ENCODE peak calls at places on chromosomes 6 and 20, in ten cellular contexts. One of them, this sample, is unnamed.

GRCh38 chr6:39090036-39090435 is 24.9 kb downstream of the SAYSD1 start:
- DNase-seq in non-pigmented ciliary epithelial cell: no peak
- DNase-seq in astrocyte of the hippocampus: no peak
- DNase-seq in psoas muscle: no peak
- DNase-seq in B cell: no peak
- DNase-seq in amniotic epithelial cell: no peak
- DNase-seq in heart right ventricle: no peak
- DNase-seq in stimulated activated CD4-positive, alpha-beta T cell treated with anti-CD3 and anti-CD28 coated beads, TNF-alpha, amount 100 ng/mL, for 1 hour: no peak
- DNase-seq in trophoblast cell: no peak
- DNase-seq in activated CD4-positive, CD25-positive, alpha-beta regulatory T cell treated with anti-CD3 and anti-CD28 coated beads, Interleukin-2, amount 50 U/mL, for 72 hours: no peak
- DNase-seq in this sample: no peak

GRCh38 chr20:43691928-43692524 is 25.1 kb downstream of the MYBL2 start:
- DNase-seq in astrocyte of the hippocampus: peak
- DNase-seq in activated CD4-positive, CD25-positive, alpha-beta regulatory T cell treated with anti-CD3 and anti-CD28 coated beads, Interleukin-2, amount 50 U/mL, for 72 hours: peak
- DNase-seq in non-pigmented ciliary epithelial cell: no peak
- DNase-seq in trophoblast cell: peak
- DNase-seq in amniotic epithelial cell: peak
- DNase-seq in psoas muscle: no peak
- DNase-seq in heart right ventricle: no peak
- DNase-seq in stimulated activated CD4-positive, alpha-beta T cell treated with anti-CD3 and anti-CD28 coated beads, TNF-alpha, amount 100 ng/mL, for 1 hour: peak
- DNase-seq in B cell: peak
- DNase-seq in this sample: peak

GRCh38 chr20:51695574-51696303 is 72.5 kb downstream of the ATP9A start:
- DNase-seq in non-pigmented ciliary epithelial cell: peak
- DNase-seq in amniotic epithelial cell: peak
- DNase-seq in trophoblast cell: peak
- DNase-seq in activated CD4-positive, CD25-positive, alpha-beta regulatory T cell treated with anti-CD3 and anti-CD28 coated beads, Interleukin-2, amount 50 U/mL, for 72 hours: no peak
- DNase-seq in B cell: no peak
- DNase-seq in stimulated activated CD4-positive, alpha-beta T cell treated with anti-CD3 and anti-CD28 coated beads, TNF-alpha, amount 100 ng/mL, for 1 hour: no peak
- DNase-seq in psoas muscle: no peak
- DNase-seq in heart right ventricle: no peak
- DNase-seq in astrocyte of the hippocampus: peak
- DNase-seq in this sample: no peak

GRCh38 chr20:25220021-25220730 is 24.7 kb downstream of the ENTPD6 start:
- DNase-seq in B cell: no peak
- DNase-seq in activated CD4-positive, CD25-positive, alpha-beta regulatory T cell treated with anti-CD3 and anti-CD28 coated beads, Interleukin-2, amount 50 U/mL, for 72 hours: no peak
- DNase-seq in psoas muscle: no peak
- DNase-seq in non-pigmented ciliary epithelial cell: no peak
- DNase-seq in amniotic epithelial cell: no peak
- DNase-seq in astrocyte of the hippocampus: no peak
- DNase-seq in trophoblast cell: no peak
- DNase-seq in stimulated activated CD4-positive, alpha-beta T cell treated with anti-CD3 and anti-CD28 coated beads, TNF-alpha, amount 100 ng/mL, for 1 hour: no peak
- DNase-seq in heart right ventricle: no peak
- DNase-seq in this sample: no peak

GRCh38 chr6:168885741-168886140 is 367.9 kb downstream of the THBS2 start:
- DNase-seq in trophoblast cell: peak
- DNase-seq in astrocyte of the hippocampus: no peak
- DNase-seq in non-pigmented ciliary epithelial cell: no peak
- DNase-seq in B cell: no peak
- DNase-seq in activated CD4-positive, CD25-positive, alpha-beta regulatory T cell treated with anti-CD3 and anti-CD28 coated beads, Interleukin-2, amount 50 U/mL, for 72 hours: no peak
- DNase-seq in amniotic epithelial cell: no peak
- DNase-seq in psoas muscle: no peak
- DNase-seq in heart right ventricle: no peak
- DNase-seq in stimulated activated CD4-positive, alpha-beta T cell treated with anti-CD3 and anti-CD28 coated beads, TNF-alpha, amount 100 ng/mL, for 1 hour: no peak
- DNase-seq in this sample: no peak

GRCh38 chr6:36109092-36109491 is 21.2 kb upstream of the MAPK13 start:
- DNase-seq in B cell: peak
- DNase-seq in amniotic epithelial cell: no peak
- DNase-seq in non-pigmented ciliary epithelial cell: no peak
- DNase-seq in heart right ventricle: no peak
- DNase-seq in astrocyte of the hippocampus: no peak
- DNase-seq in stimulated activated CD4-positive, alpha-beta T cell treated with anti-CD3 and anti-CD28 coated beads, TNF-alpha, amount 100 ng/mL, for 1 hour: no peak
- DNase-seq in trophoblast cell: no peak
- DNase-seq in activated CD4-positive, CD25-positive, alpha-beta regulatory T cell treated with anti-CD3 and anti-CD28 coated beads, Interleukin-2, amount 50 U/mL, for 72 hours: no peak
- DNase-seq in psoas muscle: no peak
- DNase-seq in this sample: no peak

GRCh38 chr6:101083533-101084172 is 202.5 kb upstream of the ASCC3 start:
- DNase-seq in stimulated activated CD4-positive, alpha-beta T cell treated with anti-CD3 and anti-CD28 coated beads, TNF-alpha, amount 100 ng/mL, for 1 hour: no peak
- DNase-seq in heart right ventricle: no peak
- DNase-seq in astrocyte of the hippocampus: peak
- DNase-seq in trophoblast cell: peak
- DNase-seq in activated CD4-positive, CD25-positive, alpha-beta regulatory T cell treated with anti-CD3 and anti-CD28 coated beads, Interleukin-2, amount 50 U/mL, for 72 hours: no peak
- DNase-seq in psoas muscle: no peak
- DNase-seq in amniotic epithelial cell: peak
- DNase-seq in non-pigmented ciliary epithelial cell: peak
- DNase-seq in B cell: no peak
- DNase-seq in this sample: no peak

GRCh38 chr20:37356961-37357371 is 11.0 kb downstream of the SRC start:
- DNase-seq in trophoblast cell: no peak
- DNase-seq in psoas muscle: no peak
- DNase-seq in astrocyte of the hippocampus: no peak
- DNase-seq in activated CD4-positive, CD25-positive, alpha-beta regulatory T cell treated with anti-CD3 and anti-CD28 coated beads, Interleukin-2, amount 50 U/mL, for 72 hours: peak
- DNase-seq in B cell: no peak
- DNase-seq in stimulated activated CD4-positive, alpha-beta T cell treated with anti-CD3 and anti-CD28 coated beads, TNF-alpha, amount 100 ng/mL, for 1 hour: no peak
- DNase-seq in non-pigmented ciliary epithelial cell: no peak
- DNase-seq in heart right ventricle: no peak
- DNase-seq in amniotic epithelial cell: no peak
- DNase-seq in this sample: no peak

GRCh38 chr6:10332121-10332520 is 82.8 kb downstream of the TFAP2A start:
- DNase-seq in trophoblast cell: peak
- DNase-seq in heart right ventricle: no peak
- DNase-seq in psoas muscle: no peak
- DNase-seq in B cell: no peak
- DNase-seq in non-pigmented ciliary epithelial cell: no peak
- DNase-seq in stimulated activated CD4-positive, alpha-beta T cell treated with anti-CD3 and anti-CD28 coated beads, TNF-alpha, amount 100 ng/mL, for 1 hour: no peak
- DNase-seq in activated CD4-positive, CD25-positive, alpha-beta regulatory T cell treated with anti-CD3 and anti-CD28 coated beads, Interleukin-2, amount 50 U/mL, for 72 hours: no peak
- DNase-seq in amniotic epithelial cell: no peak
- DNase-seq in astrocyte of the hippocampus: no peak
- DNase-seq in this sample: no peak

GRCh38 chr6:152635949-152636674 is 1.1 kb downstream of the SYNE1 start:
- DNase-seq in astrocyte of the hippocampus: peak
- DNase-seq in amniotic epithelial cell: peak
- DNase-seq in non-pigmented ciliary epithelial cell: no peak
- DNase-seq in B cell: no peak
- DNase-seq in psoas muscle: no peak
- DNase-seq in heart right ventricle: peak
- DNase-seq in stimulated activated CD4-positive, alpha-beta T cell treated with anti-CD3 and anti-CD28 coated beads, TNF-alpha, amount 100 ng/mL, for 1 hour: no peak
- DNase-seq in trophoblast cell: no peak
- DNase-seq in activated CD4-positive, CD25-positive, alpha-beta regulatory T cell treated with anti-CD3 and anti-CD28 coated beads, Interleukin-2, amount 50 U/mL, for 72 hours: no peak
- DNase-seq in this sample: peak

GRCh38 chr20:59441860-59442810 is 141.7 kb downstream of the EDN3 start:
- DNase-seq in heart right ventricle: no peak
- DNase-seq in amniotic epithelial cell: no peak
- DNase-seq in trophoblast cell: no peak
- DNase-seq in activated CD4-positive, CD25-positive, alpha-beta regulatory T cell treated with anti-CD3 and anti-CD28 coated beads, Interleukin-2, amount 50 U/mL, for 72 hours: no peak
- DNase-seq in psoas muscle: no peak
- DNase-seq in B cell: no peak
- DNase-seq in non-pigmented ciliary epithelial cell: no peak
- DNase-seq in astrocyte of the hippocampus: no peak
- DNase-seq in stimulated activated CD4-positive, alpha-beta T cell treated with anti-CD3 and anti-CD28 coated beads, TNF-alpha, amount 100 ng/mL, for 1 hour: no peak
- DNase-seq in this sample: no peak

GRCh38 chr6:21340563-21340962 is 253.0 kb upstream of the SOX4 start:
- DNase-seq in heart right ventricle: no peak
- DNase-seq in stimulated activated CD4-positive, alpha-beta T cell treated with anti-CD3 and anti-CD28 coated beads, TNF-alpha, amount 100 ng/mL, for 1 hour: no peak
- DNase-seq in trophoblast cell: no peak
- DNase-seq in psoas muscle: no peak
- DNase-seq in non-pigmented ciliary epithelial cell: no peak
- DNase-seq in astrocyte of the hippocampus: no peak
- DNase-seq in activated CD4-positive, CD25-positive, alpha-beta regulatory T cell treated with anti-CD3 and anti-CD28 coated beads, Interleukin-2, amount 50 U/mL, for 72 hours: no peak
- DNase-seq in amniotic epithelial cell: no peak
- DNase-seq in B cell: no peak
- DNase-seq in this sample: no peak

GRCh38 chr20:11083841-11084240 is 410.0 kb upstream of the JAG1 start:
- DNase-seq in non-pigmented ciliary epithelial cell: no peak
- DNase-seq in activated CD4-positive, CD25-positive, alpha-beta regulatory T cell treated with anti-CD3 and anti-CD28 coated beads, Interleukin-2, amount 50 U/mL, for 72 hours: no peak
- DNase-seq in stimulated activated CD4-positive, alpha-beta T cell treated with anti-CD3 and anti-CD28 coated beads, TNF-alpha, amount 100 ng/mL, for 1 hour: no peak
- DNase-seq in trophoblast cell: no peak
- DNase-seq in amniotic epithelial cell: no peak
- DNase-seq in heart right ventricle: no peak
- DNase-seq in psoas muscle: no peak
- DNase-seq in B cell: no peak
- DNase-seq in astrocyte of the hippocampus: no peak
- DNase-seq in this sample: no peak

GRCh38 chr6:133314951-133315350 is 73.8 kb downstream of the EYA4 start:
- DNase-seq in B cell: no peak
- DNase-seq in activated CD4-positive, CD25-positive, alpha-beta regulatory T cell treated with anti-CD3 and anti-CD28 coated beads, Interleukin-2, amount 50 U/mL, for 72 hours: no peak
- DNase-seq in heart right ventricle: no peak
- DNase-seq in psoas muscle: no peak
- DNase-seq in stimulated activated CD4-positive, alpha-beta T cell treated with anti-CD3 and anti-CD28 coated beads, TNF-alpha, amount 100 ng/mL, for 1 hour: no peak
- DNase-seq in amniotic epithelial cell: no peak
- DNase-seq in non-pigmented ciliary epithelial cell: no peak
- DNase-seq in trophoblast cell: no peak
- DNase-seq in astrocyte of the hippocampus: peak
- DNase-seq in this sample: no peak

GRCh38 chr6:100447900-100448700 is 16.6 kb downstream of the SIM1 start:
- DNase-seq in B cell: no peak
- DNase-seq in psoas muscle: no peak
- DNase-seq in astrocyte of the hippocampus: no peak
- DNase-seq in amniotic epithelial cell: no peak
- DNase-seq in stimulated activated CD4-positive, alpha-beta T cell treated with anti-CD3 and anti-CD28 coated beads, TNF-alpha, amount 100 ng/mL, for 1 hour: no peak
- DNase-seq in non-pigmented ciliary epithelial cell: no peak
- DNase-seq in heart right ventricle: no peak
- DNase-seq in trophoblast cell: no peak
- DNase-seq in activated CD4-positive, CD25-positive, alpha-beta regulatory T cell treated with anti-CD3 and anti-CD28 coated beads, Interleukin-2, amount 50 U/mL, for 72 hours: no peak
- DNase-seq in this sample: no peak

GRCh38 chr6:154606457-154606856 is 96.0 kb upstream of the CNKSR3 start:
- DNase-seq in non-pigmented ciliary epithelial cell: no peak
- DNase-seq in activated CD4-positive, CD25-positive, alpha-beta regulatory T cell treated with anti-CD3 and anti-CD28 coated beads, Interleukin-2, amount 50 U/mL, for 72 hours: peak
- DNase-seq in heart right ventricle: no peak
- DNase-seq in psoas muscle: no peak
- DNase-seq in amniotic epithelial cell: no peak
- DNase-seq in stimulated activated CD4-positive, alpha-beta T cell treated with anti-CD3 and anti-CD28 coated beads, TNF-alpha, amount 100 ng/mL, for 1 hour: peak
- DNase-seq in astrocyte of the hippocampus: no peak
- DNase-seq in trophoblast cell: peak
- DNase-seq in B cell: peak
- DNase-seq in this sample: no peak

GRCh38 chr20:14414560-14414959 is 77.1 kb upstream of the FLRT3 start:
- DNase-seq in heart right ventricle: no peak
- DNase-seq in astrocyte of the hippocampus: no peak
- DNase-seq in stimulated activated CD4-positive, alpha-beta T cell treated with anti-CD3 and anti-CD28 coated beads, TNF-alpha, amount 100 ng/mL, for 1 hour: no peak
- DNase-seq in non-pigmented ciliary epithelial cell: no peak
- DNase-seq in B cell: no peak
- DNase-seq in activated CD4-positive, CD25-positive, alpha-beta regulatory T cell treated with anti-CD3 and anti-CD28 coated beads, Interleukin-2, amount 50 U/mL, for 72 hours: no peak
- DNase-seq in amniotic epithelial cell: no peak
- DNase-seq in trophoblast cell: no peak
- DNase-seq in psoas muscle: no peak
- DNase-seq in this sample: no peak

GRCh38 chr20:48298851-48299484 is 513.7 kb upstream of the SULF2 start:
- DNase-seq in astrocyte of the hippocampus: peak
- DNase-seq in amniotic epithelial cell: peak
- DNase-seq in activated CD4-positive, CD25-positive, alpha-beta regulatory T cell treated with anti-CD3 and anti-CD28 coated beads, Interleukin-2, amount 50 U/mL, for 72 hours: no peak
- DNase-seq in heart right ventricle: no peak
- DNase-seq in non-pigmented ciliary epithelial cell: peak
- DNase-seq in stimulated activated CD4-positive, alpha-beta T cell treated with anti-CD3 and anti-CD28 coated beads, TNF-alpha, amount 100 ng/mL, for 1 hour: no peak
- DNase-seq in psoas muscle: no peak
- DNase-seq in trophoblast cell: no peak
- DNase-seq in B cell: no peak
- DNase-seq in this sample: no peak

GRCh38 chr20:62080249-62080993 is 14.7 kb upstream of the TAF4 start:
- DNase-seq in activated CD4-positive, CD25-positive, alpha-beta regulatory T cell treated with anti-CD3 and anti-CD28 coated beads, Interleukin-2, amount 50 U/mL, for 72 hours: no peak
- DNase-seq in astrocyte of the hippocampus: no peak
- DNase-seq in stimulated activated CD4-positive, alpha-beta T cell treated with anti-CD3 and anti-CD28 coated beads, TNF-alpha, amount 100 ng/mL, for 1 hour: no peak
- DNase-seq in trophoblast cell: no peak
- DNase-seq in heart right ventricle: no peak
- DNase-seq in amniotic epithelial cell: no peak
- DNase-seq in psoas muscle: no peak
- DNase-seq in non-pigmented ciliary epithelial cell: no peak
- DNase-seq in B cell: no peak
- DNase-seq in this sample: no peak

GRCh38 chr20:33139467-33139866 is 28.5 kb upstream of the BPIFA2 start:
- DNase-seq in amniotic epithelial cell: no peak
- DNase-seq in astrocyte of the hippocampus: no peak
- DNase-seq in trophoblast cell: no peak
- DNase-seq in psoas muscle: no peak
- DNase-seq in B cell: no peak
- DNase-seq in non-pigmented ciliary epithelial cell: no peak
- DNase-seq in activated CD4-positive, CD25-positive, alpha-beta regulatory T cell treated with anti-CD3 and anti-CD28 coated beads, Interleukin-2, amount 50 U/mL, for 72 hours: no peak
- DNase-seq in heart right ventricle: no peak
- DNase-seq in stimulated activated CD4-positive, alpha-beta T cell treated with anti-CD3 and anti-CD28 coated beads, TNF-alpha, amount 100 ng/mL, for 1 hour: no peak
- DNase-seq in this sample: no peak

GRCh38 chr6:148291876-148292275 is 50.8 kb upstream of the SASH1 start:
- DNase-seq in stimulated activated CD4-positive, alpha-beta T cell treated with anti-CD3 and anti-CD28 coated beads, TNF-alpha, amount 100 ng/mL, for 1 hour: no peak
- DNase-seq in amniotic epithelial cell: no peak
- DNase-seq in activated CD4-positive, CD25-positive, alpha-beta regulatory T cell treated with anti-CD3 and anti-CD28 coated beads, Interleukin-2, amount 50 U/mL, for 72 hours: no peak
- DNase-seq in psoas muscle: no peak
- DNase-seq in heart right ventricle: no peak
- DNase-seq in non-pigmented ciliary epithelial cell: no peak
- DNase-seq in astrocyte of the hippocampus: no peak
- DNase-seq in trophoblast cell: no peak
- DNase-seq in B cell: no peak
- DNase-seq in this sample: no peak

GRCh38 chr6:157823001-157823522 is at the start of gene SNX9:
- DNase-seq in heart right ventricle: peak
- DNase-seq in non-pigmented ciliary epithelial cell: no peak
- DNase-seq in psoas muscle: peak
- DNase-seq in B cell: peak
- DNase-seq in stimulated activated CD4-positive, alpha-beta T cell treated with anti-CD3 and anti-CD28 coated beads, TNF-alpha, amount 100 ng/mL, for 1 hour: peak
- DNase-seq in amniotic epithelial cell: peak
- DNase-seq in trophoblast cell: peak
- DNase-seq in activated CD4-positive, CD25-positive, alpha-beta regulatory T cell treated with anti-CD3 and anti-CD28 coated beads, Interleukin-2, amount 50 U/mL, for 72 hours: peak
- DNase-seq in astrocyte of the hippocampus: peak
- DNase-seq in this sample: peak

GRCh38 chr6:168026925-168027324 is 29.5 kb downstream of the KIF25 start:
- DNase-seq in activated CD4-positive, CD25-positive, alpha-beta regulatory T cell treated with anti-CD3 and anti-CD28 coated beads, Interleukin-2, amount 50 U/mL, for 72 hours: no peak
- DNase-seq in amniotic epithelial cell: no peak
- DNase-seq in B cell: no peak
- DNase-seq in astrocyte of the hippocampus: no peak
- DNase-seq in heart right ventricle: no peak
- DNase-seq in stimulated activated CD4-positive, alpha-beta T cell treated with anti-CD3 and anti-CD28 coated beads, TNF-alpha, amount 100 ng/mL, for 1 hour: no peak
- DNase-seq in trophoblast cell: no peak
- DNase-seq in non-pigmented ciliary epithelial cell: no peak
- DNase-seq in psoas muscle: no peak
- DNase-seq in this sample: no peak

GRCh38 chr20:57847104-57847503 is 137.3 kb upstream of the PMEPA1 start:
- DNase-seq in trophoblast cell: no peak
- DNase-seq in stimulated activated CD4-positive, alpha-beta T cell treated with anti-CD3 and anti-CD28 coated beads, TNF-alpha, amount 100 ng/mL, for 1 hour: no peak
- DNase-seq in heart right ventricle: no peak
- DNase-seq in non-pigmented ciliary epithelial cell: no peak
- DNase-seq in psoas muscle: no peak
- DNase-seq in amniotic epithelial cell: no peak
- DNase-seq in astrocyte of the hippocampus: no peak
- DNase-seq in activated CD4-positive, CD25-positive, alpha-beta regulatory T cell treated with anti-CD3 and anti-CD28 coated beads, Interleukin-2, amount 50 U/mL, for 72 hours: no peak
- DNase-seq in B cell: no peak
- DNase-seq in this sample: no peak

GRCh38 chr20:63745424-63745805 is 5.8 kb downstream of the SLC2A4RG start:
- DNase-seq in activated CD4-positive, CD25-positive, alpha-beta regulatory T cell treated with anti-CD3 and anti-CD28 coated beads, Interleukin-2, amount 50 U/mL, for 72 hours: no peak
- DNase-seq in heart right ventricle: no peak
- DNase-seq in trophoblast cell: no peak
- DNase-seq in non-pigmented ciliary epithelial cell: no peak
- DNase-seq in psoas muscle: peak
- DNase-seq in stimulated activated CD4-positive, alpha-beta T cell treated with anti-CD3 and anti-CD28 coated beads, TNF-alpha, amount 100 ng/mL, for 1 hour: no peak
- DNase-seq in B cell: no peak
- DNase-seq in astrocyte of the hippocampus: no peak
- DNase-seq in amniotic epithelial cell: no peak
- DNase-seq in this sample: no peak

GRCh38 chr20:427401-427800 is 19.3 kb downstream of the RBCK1 start:
- DNase-seq in psoas muscle: no peak
- DNase-seq in activated CD4-positive, CD25-positive, alpha-beta regulatory T cell treated with anti-CD3 and anti-CD28 coated beads, Interleukin-2, amount 50 U/mL, for 72 hours: no peak
- DNase-seq in stimulated activated CD4-positive, alpha-beta T cell treated with anti-CD3 and anti-CD28 coated beads, TNF-alpha, amount 100 ng/mL, for 1 hour: no peak
- DNase-seq in trophoblast cell: no peak
- DNase-seq in amniotic epithelial cell: no peak
- DNase-seq in B cell: no peak
- DNase-seq in astrocyte of the hippocampus: no peak
- DNase-seq in heart right ventricle: no peak
- DNase-seq in non-pigmented ciliary epithelial cell: no peak
- DNase-seq in this sample: no peak

GRCh38 chr20:10555865-10556308 is 117.9 kb downstream of the JAG1 start:
- DNase-seq in astrocyte of the hippocampus: peak
- DNase-seq in psoas muscle: no peak
- DNase-seq in B cell: no peak
- DNase-seq in stimulated activated CD4-positive, alpha-beta T cell treated with anti-CD3 and anti-CD28 coated beads, TNF-alpha, amount 100 ng/mL, for 1 hour: no peak
- DNase-seq in non-pigmented ciliary epithelial cell: peak
- DNase-seq in heart right ventricle: no peak
- DNase-seq in amniotic epithelial cell: peak
- DNase-seq in activated CD4-positive, CD25-positive, alpha-beta regulatory T cell treated with anti-CD3 and anti-CD28 coated beads, Interleukin-2, amount 50 U/mL, for 72 hours: no peak
- DNase-seq in trophoblast cell: peak
- DNase-seq in this sample: no peak

GRCh38 chr6:117233146-117233545 is 32.2 kb upstream of the VGLL2 start:
- DNase-seq in trophoblast cell: peak
- DNase-seq in non-pigmented ciliary epithelial cell: no peak
- DNase-seq in amniotic epithelial cell: peak
- DNase-seq in astrocyte of the hippocampus: peak
- DNase-seq in psoas muscle: no peak
- DNase-seq in heart right ventricle: no peak
- DNase-seq in B cell: no peak
- DNase-seq in activated CD4-positive, CD25-positive, alpha-beta regulatory T cell treated with anti-CD3 and anti-CD28 coated beads, Interleukin-2, amount 50 U/mL, for 72 hours: no peak
- DNase-seq in stimulated activated CD4-positive, alpha-beta T cell treated with anti-CD3 and anti-CD28 coated beads, TNF-alpha, amount 100 ng/mL, for 1 hour: no peak
- DNase-seq in this sample: no peak